ENCODE peak calls at places on chromosomes 13 and 19, in ten cellular contexts. Q is Karpas-422; L is heart right ventricle; J is activated T-helper 2 cell treated with anti-CD3 and anti-CD28 coated beads, Interferon-gamma antibody, Interleukin-2, Interleukin-4, amounts not matched to agents 10 μg/mL and 5 μg/mL and 100 μg/mL, durations not matched to agents 14 hours and 24 hours and 36 hours; X is AML-193; I is brain pericyte; R is activated CD4-positive, alpha-beta T cell treated with anti-CD3 and anti-CD28 coated beads, Interleukin-2, amount 50 U/mL, for 1 hour; Z is NCI-H2171 treated with DMSO at 0.1 percent for 48 hours; D is Peyer's patch; E is ELR. W is an unnamed sample.

GRCh38 chr13:49220035-49220855 is at the start of gene MLNR:
- DNase-seq in X (no peak), Q (no peak), Z (peak; percentile 44), D (peak; percentile 62), R (peak; percentile 46), L (peak; percentile 31), J (peak; percentile 22), I (no peak), E (no peak), W (no peak)

GRCh38 chr13:35388456-35388855 is 88.0 kb downstream of the MAB21L1 start:
- DNase-seq in R (no peak), D (no peak), L (no peak), I (peak; percentile 2), Z (no peak), J (no peak), X (no peak), E (no peak), Q (no peak), W (no peak)

GRCh38 chr13:57935965-57936364 is 304.4 kb downstream of the PCDH17 start:
- DNase-seq in R (no peak), E (no peak), L (no peak), Q (no peak), Z (no peak), X (no peak), J (no peak), D (no peak), I (no peak), W (no peak)

GRCh38 chr13:75458696-75459422 is 23.1 kb downstream of the TBC1D4 start:
- DNase-seq in D (no peak), Z (peak; percentile 86), L (peak; percentile 56), Q (no peak), X (no peak), J (no peak), R (no peak), I (no peak), E (no peak), W (no peak)

GRCh38 chr19:48726573-48726972 is 7.0 kb upstream of the MAMSTR start:
- DNase-seq in L (no peak), R (no peak), I (no peak), D (no peak), X (peak; percentile 14), E (peak; percentile 17), Q (peak; percentile 88), J (no peak), Z (no peak), W (peak; percentile 56)

GRCh38 chr13:40192516-40193257 is 473.8 kb downstream of the FOXO1 start:
- DNase-seq in Q (no peak), J (no peak), X (no peak), I (no peak), L (no peak), R (no peak), E (no peak), Z (no peak), D (no peak), W (no peak)

GRCh38 chr13:96835591-96835990 is 158.7 kb downstream of the OXGR1 start:
- DNase-seq in Z (no peak), D (no peak), Q (no peak), R (no peak), I (no peak), E (no peak), X (no peak), L (no peak), J (no peak), W (no peak)

GRCh38 chr13:46100191-46100877 is 4.5 kb downstream of the CPB2 start:
- DNase-seq in R (no peak), X (no peak), I (no peak), Z (no peak), D (no peak), J (no peak), Q (no peak), L (no peak), E (no peak), W (no peak)

GRCh38 chr19:17944301-17944700 is 11.5 kb downstream of the CCDC124 start:
- DNase-seq in R (no peak), D (no peak), X (no peak), L (no peak), E (peak; percentile 91), J (no peak), I (no peak), Q (no peak), Z (no peak), W (no peak)

GRCh38 chr13:45335397-45336024 is 5.5 kb downstream of the TPT1 start:
- DNase-seq in L (no peak), E (no peak), R (no peak), J (no peak), I (no peak), Z (no peak), D (no peak), X (no peak), Q (peak; percentile 48), W (no peak)

GRCh38 chr19:12606796-12607195 is 3.8 kb downstream of the ZNF490 start:
- DNase-seq in Z (no peak), D (no peak), E (no peak), X (no peak), I (no peak), Q (no peak), J (no peak), R (no peak), L (no peak), W (no peak)

GRCh38 chr19:10919352-10920287 is 8.8 kb downstream of the YIPF2 start:
- DNase-seq in X (no peak), I (no peak), J (no peak), D (no peak), Z (no peak), R (no peak), Q (no peak), L (no peak), E (no peak), W (no peak)

GRCh38 chr13:92573467-92574057 is 653.0 kb upstream of the GPC6 start:
- DNase-seq in X (peak; percentile 5), Z (no peak), E (no peak), J (no peak), R (no peak), Q (peak; percentile 41), I (no peak), D (no peak), L (no peak), W (no peak)

GRCh38 chr13:31790992-31791391 is 51.7 kb downstream of the RXFP2 start:
- DNase-seq in R (no peak), Z (no peak), X (no peak), I (no peak), D (no peak), E (peak; percentile 63), J (no peak), L (no peak), Q (no peak), W (no peak)

GRCh38 chr13:70237131-70237530 is 128.9 kb upstream of the KLHL1 start:
- DNase-seq in R (no peak), Q (no peak), X (no peak), Z (no peak), D (no peak), E (peak; percentile 8), I (no peak), L (no peak), J (no peak), W (no peak)

GRCh38 chr13:38180100-38180499 is 169.6 kb upstream of the UFM1 start:
- DNase-seq in Q (no peak), L (no peak), I (no peak), E (peak; percentile 20), D (no peak), Z (no peak), J (no peak), X (no peak), R (no peak), W (no peak)

GRCh38 chr19:5480427-5480836 is 25.2 kb downstream of the ZNRF4 start:
- DNase-seq in L (no peak), X (no peak), E (peak; percentile 54), Z (peak; percentile 20), R (peak; percentile 31), J (no peak), I (no peak), D (no peak), Q (peak; percentile 65), W (no peak)

GRCh38 chr19:58060231-58060630 is 1.1 kb downstream of the ZNF135 start:
- DNase-seq in Q (no peak), X (no peak), J (no peak), L (no peak), R (no peak), I (no peak), D (no peak), E (no peak), Z (no peak), W (no peak)

GRCh38 chr19:12112238-12112637 is 27.9 kb downstream of the ZNF20 start:
- DNase-seq in Z (no peak), R (no peak), E (no peak), D (no peak), Q (peak; percentile 39), L (no peak), J (no peak), I (no peak), X (no peak), W (no peak)

GRCh38 chr13:41774605-41775218 is 186.2 kb downstream of the VWA8 start:
- DNase-seq in Q (no peak), R (no peak), D (no peak), Z (peak; percentile 43), J (no peak), X (no peak), E (no peak), I (no peak), L (no peak), W (no peak)

GRCh38 chr13:112545866-112546265 is 42.1 kb downstream of the TUBGCP3 start:
- DNase-seq in X (no peak), Z (no peak), R (no peak), E (peak; percentile 69), D (no peak), Q (no peak), J (no peak), L (no peak), I (no peak), W (no peak)

GRCh38 chr19:46728693-46729339 is 11.9 kb upstream of the PRKD2 start:
- DNase-seq in L (peak; percentile 84), X (peak; percentile 39), J (peak; percentile 68), D (peak; percentile 83), I (no peak), E (peak; percentile 64), R (peak; percentile 84), Z (peak; percentile 26), Q (peak; percentile 91), W (no peak)

W was measured in GF-D8.